ENCODE peak calls at places on chromosomes 13 and 19, in six cellular contexts. O is HL-60, U is fibroblast of lung, Y is skeletal muscle cell, Z is iPS DF 6.9, F is adrenal gland. R is an unnamed sample.

GRCh38 chr13:19661126-19661525 is 27.7 kb downstream of the MPHOSPH8 start:
- DNase-seq in O (no peak), U (no peak), Y (no peak), Z (no peak), F (no peak), R (no peak)

GRCh38 chr19:989381-990081 is 5.4 kb downstream of the WDR18 start:
- DNase-seq in O (no peak), U (no peak), Y (no peak), Z (no peak), F (no peak), R (no peak)

GRCh38 chr19:17441241-17442135 is 7.0 kb downstream of the TMEM221 start:
- DNase-seq in O (no peak), U (peak), Y (no peak), Z (no peak), F (no peak), R (no peak)

GRCh38 chr13:97753942-97754670 is 199.4 kb upstream of the IPO5 start:
- DNase-seq in O (no peak), U (no peak), Y (no peak), Z (peak), F (no peak), R (no peak)

GRCh38 chr19:55115446-55116065 is 1.9 kb downstream of the PPP1R12C start:
- DNase-seq in O (no peak), U (peak), Y (no peak), Z (no peak), F (no peak), R (no peak)

GRCh38 chr13:110232146-110232545 is 74.8 kb downstream of the COL4A1 start:
- DNase-seq in O (no peak), U (no peak), Y (no peak), Z (no peak), F (no peak), R (no peak)

GRCh38 chr13:69077267-69077666 is 1030.4 kb upstream of the ATXN8OS start:
- DNase-seq in O (no peak), U (no peak), Y (no peak), Z (no peak), F (no peak), R (no peak)

GRCh38 chr19:1112254-1113208 is 8.7 kb downstream of the GPX4 start:
- DNase-seq in O (no peak), U (no peak), Y (no peak), Z (no peak), F (peak), R (peak)

GRCh38 chr19:5953034-5953589 is 24.8 kb downstream of the RANBP3 start:
- DNase-seq in O (no peak), U (peak), Y (no peak), Z (no peak), F (no peak), R (no peak)

GRCh38 chr19:3539743-3540118 is 757 bp downstream of the TEKTIP1 start:
- DNase-seq in O (no peak), U (no peak), Y (no peak), Z (no peak), F (no peak), R (no peak)

GRCh38 chr19:29760752-29761502 is 45.9 kb upstream of the C19orf12 start:
- DNase-seq in O (no peak), U (no peak), Y (no peak), Z (no peak), F (no peak), R (no peak)

GRCh38 chr19:28871099-28871725 is 341.7 kb downstream of the UQCRFS1 start:
- DNase-seq in O (no peak), U (no peak), Y (no peak), Z (no peak), F (no peak), R (no peak)

GRCh38 chr13:95254341-95254740 is 46.9 kb downstream of the ABCC4 start:
- DNase-seq in O (no peak), U (peak), Y (no peak), Z (no peak), F (no peak), R (no peak)

GRCh38 chr13:95281258-95281602 is 20.0 kb downstream of the ABCC4 start:
- DNase-seq in O (no peak), U (no peak), Y (no peak), Z (no peak), F (no peak), R (no peak)

GRCh38 chr13:79407349-79407979 is 1.4 kb upstream of the RBM26 start:
- DNase-seq in O (no peak), U (no peak), Y (no peak), Z (no peak), F (no peak), R (no peak)

GRCh38 chr13:114328595-114328994 is 14.3 kb downstream of the CHAMP1 start:
- DNase-seq in O (no peak), U (no peak), Y (no peak), Z (no peak), F (no peak), R (no peak)

GRCh38 chr19:872266-872951 is 12.9 kb downstream of the CFD start:
- DNase-seq in O (peak), U (peak), Y (no peak), Z (no peak), F (peak), R (peak)

GRCh38 chr13:44921931-44922758 is 67.1 kb downstream of the NUFIP1 start:
- DNase-seq in O (no peak), U (peak), Y (peak), Z (no peak), F (peak), R (peak)

GRCh38 chr19:14004619-14005380 is 1.3 kb downstream of the RFX1 start:
- DNase-seq in O (peak), U (no peak), Y (no peak), Z (no peak), F (peak), R (peak)

GRCh38 chr19:10551698-10552301 is 8.1 kb downstream of the ATG4D start:
- DNase-seq in O (peak), U (no peak), Y (no peak), Z (no peak), F (no peak), R (no peak)

GRCh38 chr13:20828540-20829364 is 55.0 kb upstream of the EEF1AKMT1 start:
- DNase-seq in O (peak), U (peak), Y (no peak), Z (peak), F (no peak), R (peak)

GRCh38 chr19:51342631-51343569 is 961 bp upstream of the VSIG10L start:
- DNase-seq in O (no peak), U (no peak), Y (no peak), Z (no peak), F (no peak), R (no peak)

GRCh38 chr19:51339313-51339686 is 2.6 kb downstream of the VSIG10L start:
- DNase-seq in O (peak), U (no peak), Y (no peak), Z (no peak), F (no peak), R (no peak)

GRCh38 chr19:51341976-51342580 is at the start of gene VSIG10L:
- DNase-seq in O (no peak), U (no peak), Y (no peak), Z (no peak), F (no peak), R (no peak)

GRCh38 chr19:51339687-51340656 is 2.0 kb downstream of the VSIG10L start:
- DNase-seq in O (peak), U (peak), Y (peak), Z (no peak), F (peak), R (peak)

GRCh38 chr19:51341066-51341465 is 873 bp downstream of the VSIG10L start:
- DNase-seq in O (no peak), U (no peak), Y (no peak), Z (no peak), F (no peak), R (no peak)
- H3K4me3 ChIP-seq in O (no peak), U (no peak), Y (no peak), Z (no peak), F (no peak), R (no peak)

GRCh38 chr19:36136975-36137686 is 2.7 kb upstream of the CAPNS1 start:
- DNase-seq in O (no peak), U (peak), Y (no peak), Z (no peak), F (peak), R (peak)
- H3K4me3 ChIP-seq in O (no peak), U (no peak), Y (no peak), Z (no peak), F (no peak), R (no peak)

GRCh38 chr19:16290692-16291091 is 33.9 kb upstream of the KLF2 start:
- DNase-seq in O (no peak), U (no peak), Y (no peak), Z (no peak), F (no peak), R (peak)

GRCh38 chr19:16296713-16297112 is 27.9 kb upstream of the KLF2 start:
- DNase-seq in O (no peak), U (peak), Y (no peak), Z (no peak), F (no peak), R (no peak)

GRCh38 chr19:16295071-16295470 is 29.6 kb upstream of the KLF2 start:
- DNase-seq in O (no peak), U (peak), Y (no peak), Z (no peak), F (no peak), R (no peak)

GRCh38 chr19:16289594-16289993 is 35.0 kb upstream of the KLF2 start:
- DNase-seq in O (no peak), U (no peak), Y (no peak), Z (no peak), F (no peak), R (no peak)

GRCh38 chr19:16293133-16294085 is 31.2 kb upstream of the KLF2 start:
- DNase-seq in O (peak), U (peak), Y (peak), Z (no peak), F (peak), R (no peak)
- H3K4me3 ChIP-seq in O (no peak), U (peak), Y (peak), Z (no peak), F (no peak), R (peak)

DNA sequence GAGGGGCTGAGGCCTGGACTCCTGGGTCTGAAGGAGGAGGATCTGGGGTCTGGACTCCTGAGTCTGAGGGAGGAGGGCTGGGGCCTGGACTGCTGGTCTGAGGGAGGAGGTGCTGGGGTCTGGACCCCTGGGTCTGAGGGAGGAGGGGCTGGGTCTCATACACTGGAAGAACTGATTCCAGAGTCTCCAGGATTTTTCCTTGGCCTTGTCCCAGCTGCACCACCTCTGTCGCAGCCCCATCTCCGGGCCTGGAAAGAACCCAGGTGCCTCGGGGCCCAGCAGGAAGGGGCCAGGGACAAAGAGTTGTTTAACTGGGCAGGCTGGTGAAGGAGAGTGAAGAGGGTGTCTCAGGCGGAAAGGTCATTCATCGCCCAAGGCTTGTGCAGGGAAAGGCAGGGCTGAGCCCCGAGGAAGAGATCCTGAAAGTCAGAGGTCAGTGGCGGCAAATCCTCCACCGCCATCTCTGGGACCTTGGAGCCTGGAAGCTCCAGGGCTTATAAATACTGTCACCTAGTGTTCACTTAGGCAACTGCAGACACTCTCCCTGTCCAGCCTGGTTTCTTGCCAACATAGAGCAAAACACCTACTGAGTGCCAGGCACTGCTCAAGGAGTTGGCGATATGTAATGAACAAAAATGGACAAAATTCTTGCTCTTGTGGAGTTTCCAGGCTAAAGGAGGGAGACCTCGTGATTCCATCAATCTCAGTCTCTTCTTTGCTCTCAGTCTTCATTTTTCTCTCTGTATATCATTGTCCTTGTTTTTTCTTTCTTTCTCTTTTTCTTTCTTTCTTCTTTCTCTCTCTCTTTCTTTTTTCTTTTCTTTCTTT is 4.4 kb upstream of the KCNN4 start:
- DNase-seq in O (peak), U (peak), Y (no peak), Z (peak), F (peak), R (peak)
- H3K4me3 ChIP-seq in O (no peak), U (no peak), Y (no peak), Z (no peak), F (no peak), R (no peak)

GRCh38 chr19:51375504-51376221 is 3.2 kb upstream of the NKG7 start:
- DNase-seq in O (peak), U (no peak), Y (no peak), Z (no peak), F (no peak), R (no peak)
- H3K4me3 ChIP-seq in O (no peak), U (no peak), Y (no peak), Z (no peak), F (no peak), R (no peak)

GRCh38 chr19:2477732-2478191 is 1.8 kb downstream of the GADD45B start:
- DNase-seq in O (peak), U (peak), Y (no peak), Z (no peak), F (no peak), R (peak)

GRCh38 chr19:2481466-2481865 is 5.5 kb downstream of the GADD45B start:
- DNase-seq in O (no peak), U (no peak), Y (no peak), Z (no peak), F (no peak), R (no peak)

GRCh38 chr19:2478756-2479555 is 3.0 kb downstream of the GADD45B start:
- DNase-seq in O (peak), U (peak), Y (no peak), Z (no peak), F (peak), R (peak)

GRCh38 chr19:2478324-2478755 is 2.4 kb downstream of the GADD45B start:
- DNase-seq in O (peak), U (peak), Y (no peak), Z (no peak), F (peak), R (peak)

DNA sequence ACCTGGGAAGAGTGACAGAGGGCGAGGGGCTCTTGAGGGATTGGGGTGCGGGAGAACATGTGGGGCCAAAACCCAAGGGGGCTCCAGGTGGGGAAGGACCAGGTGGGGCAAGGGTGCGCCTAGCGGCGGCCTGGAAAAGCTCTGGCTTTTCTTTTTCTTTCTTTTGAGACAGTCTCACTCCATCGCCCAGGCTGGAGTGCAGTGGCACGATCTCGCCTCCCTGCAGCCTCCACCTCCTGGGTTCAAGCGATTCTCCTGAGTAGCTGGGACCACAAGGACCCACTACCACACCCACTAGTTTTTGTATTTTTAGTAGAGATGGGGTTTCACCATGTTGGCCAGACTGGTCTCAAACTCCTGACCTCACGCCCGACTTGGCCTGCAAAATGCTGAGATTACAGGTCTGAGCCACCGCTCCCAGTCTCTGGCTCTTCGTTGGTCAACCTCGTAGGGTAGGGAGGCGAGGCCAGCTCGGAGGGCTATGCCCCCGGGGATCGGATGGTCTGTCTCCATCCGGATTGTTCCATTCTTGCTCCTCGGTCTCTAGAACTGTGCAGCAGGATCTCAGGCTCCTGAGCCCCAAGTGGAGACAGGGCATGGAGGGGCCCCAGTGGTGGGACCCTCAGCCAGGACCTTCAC is 3.7 kb downstream of the GADD45B start:
- DNase-seq in O (no peak), U (no peak), Y (no peak), Z (no peak), F (no peak), R (no peak)
- H3K4me3 ChIP-seq in O (no peak), U (no peak), Y (no peak), Z (peak), F (no peak), R (no peak)

GRCh38 chr13:111612918-111613317 is 292.5 kb downstream of the TEX29 start:
- DNase-seq in O (no peak), U (no peak), Y (no peak), Z (no peak), F (no peak), R (no peak)
- H3K4me3 ChIP-seq in O (no peak), U (no peak), Y (no peak), Z (no peak), F (no peak), R (no peak)

GRCh38 chr13:99211421-99212035 is 10.9 kb downstream of the UBAC2 start:
- DNase-seq in O (no peak), U (no peak), Y (no peak), Z (no peak), F (no peak), R (no peak)

GRCh38 chr13:99217461-99218101 is 16.9 kb downstream of the UBAC2 start:
- DNase-seq in O (no peak), U (no peak), Y (no peak), Z (no peak), F (no peak), R (peak)

GRCh38 chr13:99215466-99215865 is 14.8 kb downstream of the UBAC2 start:
- DNase-seq in O (no peak), U (no peak), Y (no peak), Z (no peak), F (no peak), R (no peak)

GRCh38 chr13:99214691-99215090 is 14.0 kb downstream of the UBAC2 start:
- DNase-seq in O (no peak), U (no peak), Y (no peak), Z (no peak), F (no peak), R (no peak)

GRCh38 chr13:99214232-99214631 is 13.6 kb downstream of the UBAC2 start:
- DNase-seq in O (no peak), U (no peak), Y (no peak), Z (no peak), F (no peak), R (no peak)
- H3K4me3 ChIP-seq in O (no peak), U (no peak), Y (no peak), Z (no peak), F (no peak), R (no peak)

GRCh38 chr19:2274185-2274711 is 7.7 kb downstream of the PEAK3 start:
- DNase-seq in O (no peak), U (no peak), Y (no peak), Z (no peak), F (no peak), R (no peak)
- H3K4me3 ChIP-seq in O (no peak), U (peak), Y (no peak), Z (no peak), F (no peak), R (no peak)

GRCh38 chr19:46494115-46494935 is 1.3 kb downstream of the PNMA8B start:
- DNase-seq in O (no peak), U (no peak), Y (no peak), Z (no peak), F (no peak), R (no peak)

GRCh38 chr19:46494936-46495788 is 505 bp downstream of the PNMA8B start:
- DNase-seq in O (no peak), U (no peak), Y (no peak), Z (no peak), F (no peak), R (no peak)

GRCh38 chr19:46491975-46492682 is 3.5 kb downstream of the PNMA8B start:
- DNase-seq in O (no peak), U (no peak), Y (no peak), Z (no peak), F (no peak), R (no peak)

GRCh38 chr19:46492841-46493235 is 2.8 kb downstream of the PNMA8B start:
- DNase-seq in O (no peak), U (no peak), Y (no peak), Z (no peak), F (no peak), R (no peak)

GRCh38 chr19:46493236-46494114 is 2.2 kb downstream of the PNMA8B start:
- DNase-seq in O (no peak), U (no peak), Y (no peak), Z (no peak), F (no peak), R (peak)
- H3K4me3 ChIP-seq in O (no peak), U (no peak), Y (no peak), Z (peak), F (peak), R (peak)

R was measured in heart left ventricle.